ENCODE peak calls at places on chromosomes 11 and 22, in seven cellular contexts. Y is WTC11, N is H1, A is HCT116, P is GM12878, L is K562, Z is HepG2. F is an unnamed sample.

GRCh38 chr11:9057032-9057431 is 34.4 kb downstream of the SCUBE2 start:
- DNase-seq in P (no peak), A (no peak), Y (no peak), Z (no peak), N (no peak), L (no peak), F (no peak)

GRCh38 chr11:71139516-71140205 is 112.7 kb downstream of the SHANK2 start:
- DNase-seq in N (no peak), A (no peak), Y (no peak), Z (peak), L (no peak), P (no peak), F (no peak)

GRCh38 chr11:130571519-130571918 is 123.1 kb downstream of the ADAMTS15 start:
- DNase-seq in Y (no peak), A (no peak), P (no peak), Z (no peak), L (no peak), N (no peak), F (no peak)

GRCh38 chr11:75597636-75598035 is 35.6 kb downstream of the SERPINH1 start:
- DNase-seq in A (peak), L (peak), Y (peak), Z (peak), N (no peak), P (no peak), F (peak)

GRCh38 chr11:21121991-21122390 is 452.6 kb downstream of the NELL1 start:
- DNase-seq in P (no peak), N (no peak), L (no peak), Y (no peak), Z (no peak), A (no peak), F (no peak)

GRCh38 chr11:70912226-70912840 is 340.0 kb downstream of the SHANK2 start:
- DNase-seq in Z (no peak), A (no peak), L (no peak), P (no peak), N (no peak), Y (no peak), F (no peak)

GRCh38 chr11:74949748-74950127 is 672 bp downstream of the SPCS2 start:
- DNase-seq in L (no peak), P (no peak), A (no peak), N (no peak), Y (no peak), Z (no peak), F (peak)

GRCh38 chr11:130227373-130227772 is 67.8 kb downstream of the ST14 start:
- DNase-seq in P (no peak), Z (no peak), Y (no peak), A (no peak), L (no peak), N (no peak), F (no peak)

GRCh38 chr11:2477936-2478335 is 33.1 kb downstream of the KCNQ1 start:
- DNase-seq in N (no peak), L (no peak), P (no peak), Y (no peak), Z (no peak), A (no peak), F (no peak)

GRCh38 chr11:1567052-1567720 is 4.9 kb downstream of the DUSP8 start:
- DNase-seq in N (no peak), P (no peak), A (no peak), Y (no peak), Z (no peak), L (no peak), F (no peak)

GRCh38 chr11:22666700-22667439 is 459 bp downstream of the GAS2 start:
- DNase-seq in N (peak), A (no peak), L (no peak), Z (peak), Y (peak), P (no peak), F (no peak)

GRCh38 chr11:64123679-64124078 is 42.2 kb downstream of the MACROD1 start:
- DNase-seq in A (no peak), L (no peak), Z (no peak), Y (no peak), N (no peak), P (no peak), F (no peak)

GRCh38 chr22:29031236-29031982 is 30.2 kb downstream of the C22orf31 start:
- DNase-seq in Y (no peak), P (no peak), L (peak), Z (peak), A (peak), N (peak), F (peak)

GRCh38 chr22:34851918-34852662 is 213.9 kb upstream of the ISX start:
- DNase-seq in L (no peak), P (no peak), A (no peak), Z (no peak), Y (no peak), N (no peak), F (no peak)

GRCh38 chr22:30413001-30413400 is 12.6 kb upstream of the MTFP1 start:
- DNase-seq in L (no peak), P (no peak), Y (no peak), A (no peak), Z (no peak), N (no peak), F (no peak)

GRCh38 chr22:39699631-39700348 is 129.2 kb downstream of the CACNA1I start:
- DNase-seq in N (no peak), P (no peak), A (no peak), Z (no peak), L (no peak), Y (no peak), F (no peak)

GRCh38 chr22:22156348-22156715 is 88.3 kb upstream of the VPREB1 start:
- DNase-seq in Y (no peak), L (no peak), N (no peak), A (no peak), Z (no peak), P (no peak), F (no peak)

GRCh38 chr22:22157500-22157822 is 87.1 kb upstream of the VPREB1 start:
- DNase-seq in N (no peak), A (no peak), Y (no peak), Z (no peak), L (no peak), P (no peak), F (no peak)

GRCh38 chr22:22158207-22158816 is 86.3 kb upstream of the VPREB1 start:
- DNase-seq in L (no peak), N (no peak), Y (no peak), A (no peak), P (no peak), Z (no peak), F (no peak)

GRCh38 chr22:22155607-22156006 is 89.0 kb upstream of the VPREB1 start:
- DNase-seq in A (no peak), P (no peak), Z (no peak), N (no peak), L (no peak), Y (no peak), F (no peak)

GRCh38 chr22:22156716-22157499 is 87.7 kb upstream of the VPREB1 start:
- DNase-seq in P (peak), N (peak), Y (peak), Z (peak), L (peak), A (peak), F (peak)
- TF ChIP-seq SP1 in P (peak), N (no peak), Y (no peak), Z (no peak), L (no peak), A (no peak), F (no peak)

DNA sequence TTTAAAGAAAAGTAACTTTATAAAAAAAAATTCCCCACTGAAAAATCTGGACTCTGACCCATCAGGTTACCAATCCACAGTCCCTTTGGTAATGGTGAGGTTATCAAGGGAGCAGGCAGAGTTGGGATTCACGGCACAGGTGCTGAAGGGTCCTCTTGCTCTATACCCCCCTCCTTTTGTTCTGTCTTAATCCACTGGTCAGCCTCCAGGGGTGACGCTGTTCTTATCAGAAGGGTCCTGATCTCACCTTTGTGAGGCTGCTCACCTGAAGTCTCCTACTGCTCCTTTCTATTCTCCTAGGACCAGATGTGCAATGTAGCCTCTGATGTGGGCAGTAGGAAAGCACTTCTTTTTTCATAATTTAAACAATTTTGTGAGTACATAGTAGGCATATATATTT is 80.6 kb upstream of the E2F8 start:
- DNase-seq in Z (no peak), A (no peak), P (no peak), N (no peak), Y (no peak), L (no peak), F (no peak)
- TF ChIP-seq SP1 in Z (no peak), A (no peak), P (no peak), N (no peak), Y (no peak), L (no peak), F (no peak)

GRCh38 chr11:133927690-133928627 is 28.8 kb downstream of the IGSF9B start:
- DNase-seq in Y (peak), A (no peak), L (peak), Z (peak), N (no peak), P (no peak), F (peak)
- TF ChIP-seq SP1 in Y (no peak), A (no peak), L (no peak), Z (no peak), N (no peak), P (peak), F (no peak)

DNA sequence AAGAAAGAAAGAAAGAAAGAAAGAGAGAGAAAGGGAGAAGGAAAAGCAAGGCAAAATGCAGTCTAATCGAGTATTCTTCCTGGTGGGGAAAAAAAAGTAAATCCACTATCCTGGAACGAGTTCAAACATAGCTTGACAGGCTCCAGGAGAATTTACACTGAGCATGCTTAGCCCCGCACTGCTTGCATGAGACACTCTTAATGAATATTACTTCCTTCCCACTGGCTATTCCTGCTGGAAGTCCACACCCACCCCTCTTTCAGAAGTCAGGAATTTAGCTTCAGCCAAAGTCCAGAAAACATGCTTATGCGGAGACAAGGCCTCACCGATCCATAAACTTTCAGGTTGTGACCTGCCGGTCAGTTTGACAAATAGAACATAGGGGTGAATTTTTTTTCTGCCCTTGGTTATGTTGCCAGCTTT is 251.8 kb upstream of the BLID start:
- DNase-seq in Z (peak), Y (no peak), L (no peak), N (no peak), A (no peak), P (no peak), F (no peak)
- TF ChIP-seq SP1 in Z (no peak), Y (no peak), L (no peak), N (no peak), A (no peak), P (no peak), F (no peak)

GRCh38 chr11:109804911-109805310 is 288.3 kb upstream of the ZC3H12C start:
- DNase-seq in N (no peak), Z (no peak), A (no peak), Y (no peak), L (no peak), P (no peak), F (no peak)
- TF ChIP-seq SP1 in N (no peak), Z (no peak), A (no peak), Y (no peak), L (no peak), P (no peak), F (no peak)

GRCh38 chr11:68912254-68912653 is 8.6 kb downstream of the IGHMBP2 start:
- DNase-seq in L (no peak), Z (no peak), Y (no peak), P (no peak), A (no peak), N (no peak), F (no peak)

GRCh38 chr11:68914761-68915160 is 11.1 kb downstream of the IGHMBP2 start:
- DNase-seq in L (no peak), P (no peak), Y (no peak), Z (no peak), N (no peak), A (no peak), F (no peak)

GRCh38 chr11:68911731-68912130 is 8.0 kb downstream of the IGHMBP2 start:
- DNase-seq in P (no peak), Y (no peak), Z (no peak), L (no peak), A (no peak), N (no peak), F (no peak)

GRCh38 chr11:68916439-68916838 is 12.7 kb downstream of the IGHMBP2 start:
- DNase-seq in N (no peak), A (no peak), Z (no peak), Y (no peak), L (no peak), P (no peak), F (no peak)

DNA sequence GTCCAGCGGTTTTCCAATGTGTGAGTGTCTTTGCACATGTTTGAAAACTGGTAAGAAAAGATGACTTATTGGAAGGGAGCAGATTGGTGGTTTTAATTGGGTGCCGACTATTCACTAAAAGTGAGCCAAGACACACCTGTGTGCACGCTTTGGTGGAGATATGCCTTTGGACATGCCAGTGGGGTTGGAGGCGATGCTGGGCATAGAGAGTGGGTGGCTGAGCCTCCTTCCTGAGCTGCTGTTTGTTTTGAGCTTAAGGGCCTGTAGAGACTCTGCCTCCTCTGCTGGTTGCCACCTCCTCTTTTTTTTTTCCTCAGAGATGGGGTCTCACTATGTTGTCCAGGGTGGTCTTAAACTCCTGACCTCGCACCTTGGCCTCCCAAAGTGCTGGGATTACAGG is 9.5 kb downstream of the IGHMBP2 start:
- DNase-seq in L (no peak), P (no peak), A (no peak), N (no peak), Y (no peak), Z (no peak), F (no peak)
- TF ChIP-seq SP1 in L (no peak), P (no peak), A (no peak), N (no peak), Y (no peak), Z (no peak), F (no peak)

DNA sequence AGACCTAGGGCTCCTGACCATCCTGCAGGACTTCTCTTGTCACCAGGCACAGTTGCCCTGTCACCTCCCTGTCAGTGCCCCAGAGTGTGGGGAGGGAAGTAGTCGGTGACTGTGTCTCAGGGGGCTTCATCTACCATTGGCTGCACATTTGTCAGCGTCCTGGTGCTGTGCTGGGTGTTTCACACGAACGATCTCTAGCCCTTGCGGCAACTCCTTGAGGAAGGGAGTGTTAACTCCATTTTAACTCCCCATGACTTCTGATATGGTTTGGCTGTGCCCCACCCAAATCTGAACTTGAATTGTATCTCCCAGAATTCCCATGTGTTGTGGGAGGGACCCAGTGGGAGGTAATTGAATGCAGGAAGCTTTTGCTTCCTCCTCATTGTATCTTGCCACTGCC is 7.1 kb downstream of the TSKU start:
- DNase-seq in P (no peak), N (no peak), A (no peak), Z (no peak), Y (no peak), L (no peak), F (no peak)
- TF ChIP-seq SP1 in P (no peak), N (no peak), A (no peak), Z (no peak), Y (no peak), L (no peak), F (no peak)

F was measured in HEK293T.